ENCODE peak calls at places on chromosomes 7 and 10, in six cellular contexts. One of them, this sample, is unnamed.
A peak's percentile ranks its signal among the peaks of the same experiment; 100 is the strongest.

GRCh38 chr7:38839846-38840245 is 69.1 kb downstream of the VPS41 start:
- DNase-seq in left lung: no peak
- DNase-seq in A549: no peak
- DNase-seq in tibial artery: no peak
- DNase-seq in colonic mucosa: no peak
- DNase-seq in HepG2: no peak
- DNase-seq in this sample: no peak

GRCh38 chr7:128453836-128454804 is 1.6 kb upstream of the HILPDA start:
- DNase-seq in HepG2: no peak
- DNase-seq in A549: no peak
- DNase-seq in colonic mucosa: peak; percentile 51
- DNase-seq in left lung: peak; percentile 81
- DNase-seq in tibial artery: peak; percentile 93
- DNase-seq in this sample: peak; percentile 51

GRCh38 chr7:150716368-150716767 is at the start of gene GIMAP1:
- DNase-seq in HepG2: no peak
- DNase-seq in left lung: peak; percentile 60
- DNase-seq in tibial artery: no peak
- DNase-seq in A549: no peak
- DNase-seq in colonic mucosa: no peak
- DNase-seq in this sample: no peak

GRCh38 chr7:40717242-40717641 is 582.4 kb downstream of the SUGCT start:
- DNase-seq in HepG2: peak; percentile 25
- DNase-seq in A549: peak; percentile 85
- DNase-seq in left lung: no peak
- DNase-seq in tibial artery: peak; percentile 93
- DNase-seq in colonic mucosa: peak; percentile 39
- DNase-seq in this sample: peak; percentile 90

GRCh38 chr7:34207810-34208209 is 302.5 kb downstream of the BMPER start:
- DNase-seq in colonic mucosa: no peak
- DNase-seq in left lung: no peak
- DNase-seq in tibial artery: no peak
- DNase-seq in A549: no peak
- DNase-seq in HepG2: no peak
- DNase-seq in this sample: no peak

GRCh38 chr7:102395620-102395957 is 574 bp upstream of the PRKRIP1 start:
- DNase-seq in left lung: no peak
- DNase-seq in tibial artery: no peak
- DNase-seq in A549: no peak
- DNase-seq in colonic mucosa: no peak
- DNase-seq in HepG2: no peak
- DNase-seq in this sample: no peak

GRCh38 chr10:944034-944831 is 12.7 kb upstream of the LARP4B start:
- DNase-seq in A549: no peak
- DNase-seq in colonic mucosa: no peak
- DNase-seq in left lung: peak; percentile 85
- DNase-seq in tibial artery: peak; percentile 82
- DNase-seq in HepG2: no peak
- DNase-seq in this sample: no peak

GRCh38 chr7:23106801-23107713 is 1.5 kb downstream of the KLHL7 start:
- DNase-seq in colonic mucosa: no peak
- DNase-seq in HepG2: no peak
- DNase-seq in A549: no peak
- DNase-seq in tibial artery: no peak
- DNase-seq in left lung: no peak
- DNase-seq in this sample: no peak

GRCh38 chr7:152590481-152590880 is 85.5 kb downstream of the XRCC2 start:
- DNase-seq in A549: no peak
- DNase-seq in HepG2: no peak
- DNase-seq in tibial artery: no peak
- DNase-seq in left lung: no peak
- DNase-seq in colonic mucosa: no peak
- DNase-seq in this sample: no peak

GRCh38 chr10:88828310-88828709 is 23.3 kb downstream of the ANKRD22 start:
- DNase-seq in left lung: no peak
- DNase-seq in colonic mucosa: no peak
- DNase-seq in A549: no peak
- DNase-seq in HepG2: no peak
- DNase-seq in tibial artery: no peak
- DNase-seq in this sample: no peak

GRCh38 chr10:44234471-44234850 is 150.4 kb downstream of the CXCL12 start:
- DNase-seq in HepG2: no peak
- DNase-seq in left lung: no peak
- DNase-seq in A549: no peak
- DNase-seq in tibial artery: no peak
- DNase-seq in colonic mucosa: no peak
- DNase-seq in this sample: no peak

GRCh38 chr10:26407406-26407969 is 30.7 kb upstream of the APBB1IP start:
- DNase-seq in HepG2: peak; percentile 29
- DNase-seq in A549: peak; percentile 94
- DNase-seq in colonic mucosa: no peak
- DNase-seq in tibial artery: no peak
- DNase-seq in left lung: peak; percentile 53
- DNase-seq in this sample: peak; percentile 57

GRCh38 chr7:47293884-47294568 is 287.9 kb downstream of the TNS3 start:
- DNase-seq in HepG2: no peak
- DNase-seq in A549: no peak
- DNase-seq in tibial artery: no peak
- DNase-seq in left lung: no peak
- DNase-seq in colonic mucosa: peak; percentile 33
- DNase-seq in this sample: no peak

GRCh38 chr10:30857803-30858202 is 173.9 kb downstream of the ZNF438 start:
- DNase-seq in A549: no peak
- DNase-seq in tibial artery: peak; percentile 87
- DNase-seq in left lung: no peak
- DNase-seq in colonic mucosa: peak; percentile 40
- DNase-seq in HepG2: no peak
- DNase-seq in this sample: no peak

GRCh38 chr7:151607464-151607867 is 87.8 kb upstream of the RHEB start:
- DNase-seq in HepG2: peak; percentile 27
- DNase-seq in A549: no peak
- DNase-seq in tibial artery: no peak
- DNase-seq in left lung: no peak
- DNase-seq in colonic mucosa: no peak
- DNase-seq in this sample: no peak

GRCh38 chr7:2525931-2526630 is 6.5 kb downstream of the LFNG start:
- DNase-seq in A549: peak; percentile 53
- DNase-seq in HepG2: no peak
- DNase-seq in left lung: no peak
- DNase-seq in colonic mucosa: peak; percentile 46
- DNase-seq in tibial artery: no peak
- DNase-seq in this sample: no peak

GRCh38 chr7:147547252-147547897 is 1043.2 kb upstream of the C7orf33 start:
- DNase-seq in A549: peak; percentile 28
- DNase-seq in HepG2: peak; percentile 10
- DNase-seq in tibial artery: no peak
- DNase-seq in left lung: peak; percentile 33
- DNase-seq in colonic mucosa: peak; percentile 22
- DNase-seq in this sample: peak; percentile 37

GRCh38 chr10:80485410-80486135 is 31.5 kb downstream of the TSPAN14 start:
- DNase-seq in HepG2: no peak
- DNase-seq in tibial artery: peak; percentile 25
- DNase-seq in colonic mucosa: no peak
- DNase-seq in left lung: no peak
- DNase-seq in A549: no peak
- DNase-seq in this sample: no peak

GRCh38 chr10:59752278-59752940 is 846 bp downstream of the MRLN start:
- DNase-seq in colonic mucosa: no peak
- DNase-seq in A549: no peak
- DNase-seq in tibial artery: no peak
- DNase-seq in HepG2: no peak
- DNase-seq in left lung: no peak
- DNase-seq in this sample: no peak

GRCh38 chr7:37092548-37092947 is 356.1 kb downstream of the ELMO1 start:
- DNase-seq in left lung: no peak
- DNase-seq in HepG2: no peak
- DNase-seq in tibial artery: no peak
- DNase-seq in A549: no peak
- DNase-seq in colonic mucosa: no peak
- DNase-seq in this sample: no peak

GRCh38 chr10:51176976-51177690 is 102.8 kb downstream of the PRKG1 start:
- DNase-seq in colonic mucosa: no peak
- DNase-seq in HepG2: no peak
- DNase-seq in tibial artery: no peak
- DNase-seq in A549: no peak
- DNase-seq in left lung: no peak
- DNase-seq in this sample: no peak

GRCh38 chr7:139730746-139731612 is 46.8 kb downstream of the HIPK2 start:
- DNase-seq in left lung: peak; percentile 54
- DNase-seq in tibial artery: peak; percentile 82
- DNase-seq in HepG2: no peak
- DNase-seq in colonic mucosa: no peak
- DNase-seq in A549: no peak
- DNase-seq in this sample: no peak

DNA sequence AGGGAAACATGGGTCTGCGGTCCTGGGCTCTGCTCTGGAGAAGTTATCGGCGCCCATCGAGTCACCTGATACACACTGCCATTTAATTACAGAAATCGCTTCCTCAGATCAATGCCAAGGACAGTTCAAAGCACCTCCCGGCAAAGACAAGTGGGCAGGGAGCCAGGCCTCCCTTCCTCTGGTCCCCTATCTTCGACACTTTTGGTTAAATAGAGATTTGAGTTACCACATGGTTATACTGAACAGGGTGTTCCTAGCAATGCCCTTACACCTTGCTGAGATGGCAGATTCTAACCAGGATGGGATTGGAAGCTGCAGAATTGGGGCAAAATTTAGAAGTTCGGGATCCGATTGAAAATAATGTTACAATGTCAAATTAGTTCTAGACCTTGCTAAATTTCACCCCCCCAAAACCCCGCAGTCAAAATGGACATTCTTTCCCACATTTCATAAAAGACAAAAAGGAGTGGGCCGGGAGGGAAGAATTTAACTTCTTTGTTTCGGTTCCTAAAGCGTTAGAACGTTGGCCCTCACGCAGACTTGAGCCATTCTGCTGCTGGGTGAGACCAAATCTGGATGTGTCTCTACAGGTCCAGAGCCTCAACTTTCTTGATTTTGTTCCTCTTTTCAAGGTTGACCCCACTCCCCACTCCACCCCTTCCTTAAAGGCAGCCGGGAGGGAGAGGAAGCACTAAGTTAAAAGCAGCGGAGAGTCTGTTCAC is 2.2 kb upstream of the DLX5 start:
- DNase-seq in colonic mucosa: no peak
- DNase-seq in A549: no peak
- DNase-seq in HepG2: no peak
- DNase-seq in tibial artery: no peak
- DNase-seq in left lung: no peak
- DNase-seq in this sample: no peak
- H3K4me3 ChIP-seq in colonic mucosa: no peak overlapping the region
- H3K4me3 ChIP-seq in A549: no peak overlapping the region
- H3K4me3 ChIP-seq in HepG2: peak overlapping the region; percentile 68
- H3K4me3 ChIP-seq in tibial artery: peak overlapping the region; percentile 29
- H3K4me3 ChIP-seq in left lung: no peak overlapping the region
- H3K4me3 ChIP-seq in this sample: no peak overlapping the region

GRCh38 chr7:24617957-24618616 is 44.8 kb downstream of the PALS2 start:
- DNase-seq in colonic mucosa: no peak
- DNase-seq in A549: no peak
- DNase-seq in left lung: no peak
- DNase-seq in tibial artery: no peak
- DNase-seq in HepG2: no peak
- DNase-seq in this sample: no peak
- H3K9me3 ChIP-seq in colonic mucosa: no peaks in the 10 kb centered on the region
- H3K9me3 ChIP-seq in A549: peaks cover 11% of the 10 kb centered on the region
- H3K9me3 ChIP-seq in left lung: peaks cover 9% of the 10 kb centered on the region
- H3K9me3 ChIP-seq in tibial artery: peaks cover 15% of the 10 kb centered on the region
- H3K9me3 ChIP-seq in HepG2: peaks cover 4% of the 10 kb centered on the region
- H3K9me3 ChIP-seq in this sample: peaks cover 8% of the 10 kb centered on the region

GRCh38 chr10:4267084-4267774 is 482.2 kb upstream of the KLF6 start:
- DNase-seq in HepG2: no peak
- DNase-seq in left lung: no peak
- DNase-seq in tibial artery: no peak
- DNase-seq in colonic mucosa: no peak
- DNase-seq in A549: peak; percentile 23
- DNase-seq in this sample: no peak
- TF ChIP-seq CTCF in HepG2: peak; percentile 29
- TF ChIP-seq CTCF in left lung: no peak
- TF ChIP-seq CTCF in tibial artery: no peak
- TF ChIP-seq CTCF in colonic mucosa: no peak
- TF ChIP-seq CTCF in A549: peak; percentile 36
- TF ChIP-seq CTCF in this sample: peak; percentile 35

DNA sequence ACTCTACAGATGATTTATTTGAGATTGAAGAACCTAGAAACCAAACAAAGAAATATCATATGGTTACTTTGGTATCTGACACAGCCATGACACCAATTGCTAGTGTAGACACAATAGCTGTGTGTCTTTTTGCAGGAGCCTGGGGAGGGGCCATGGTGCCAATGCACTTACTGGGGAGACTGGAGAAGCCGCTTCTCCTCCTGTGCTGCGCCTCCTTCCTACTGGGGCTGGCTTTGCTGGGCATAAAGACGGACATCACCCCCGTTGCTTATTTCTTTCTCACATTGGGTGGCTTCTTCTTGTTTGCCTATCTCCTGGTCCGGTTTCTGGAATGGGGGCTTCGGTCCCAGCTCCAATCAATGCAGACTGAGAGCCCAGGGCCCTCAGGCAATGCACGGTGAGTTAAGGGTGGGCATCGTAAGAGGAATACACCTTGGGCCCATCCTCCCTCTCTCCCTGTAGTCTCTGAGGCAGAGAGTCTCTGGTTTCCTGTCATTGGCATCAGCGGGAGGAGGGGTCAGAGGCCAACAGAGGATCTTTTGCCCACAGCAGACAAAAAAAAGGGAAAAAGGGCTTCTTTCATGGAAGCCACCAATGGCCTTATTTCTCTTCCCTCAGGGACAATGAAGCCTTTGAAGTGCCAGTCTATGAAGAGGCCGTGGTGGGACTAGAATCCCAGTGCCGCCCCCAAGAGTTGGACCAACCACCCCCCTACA is 1.2 kb downstream of the TMEM139 start:
- DNase-seq in HepG2: no peak
- DNase-seq in tibial artery: no peak
- DNase-seq in left lung: no peak
- DNase-seq in colonic mucosa: no peak
- DNase-seq in A549: no peak
- DNase-seq in this sample: no peak
- H3K4me3 ChIP-seq in HepG2: no peak overlapping the region
- H3K4me3 ChIP-seq in tibial artery: no peak overlapping the region
- H3K4me3 ChIP-seq in left lung: peak overlapping the region; percentile 22
- H3K4me3 ChIP-seq in colonic mucosa: peak overlapping the region; percentile 5
- H3K4me3 ChIP-seq in A549: no peak overlapping the region
- H3K4me3 ChIP-seq in this sample: peak overlapping the region; percentile 42

GRCh38 chr10:96172666-96173065 is 42.6 kb downstream of the ZNF518A start:
- DNase-seq in colonic mucosa: no peak
- DNase-seq in HepG2: no peak
- DNase-seq in tibial artery: no peak
- DNase-seq in left lung: no peak
- DNase-seq in A549: no peak
- DNase-seq in this sample: no peak
- H3K9me3 ChIP-seq in colonic mucosa: no peaks in the 10 kb centered on the region
- H3K9me3 ChIP-seq in HepG2: peaks cover 18% of the 10 kb centered on the region
- H3K9me3 ChIP-seq in tibial artery: peaks cover 70% of the 10 kb centered on the region
- H3K9me3 ChIP-seq in left lung: peaks cover 60% of the 10 kb centered on the region
- H3K9me3 ChIP-seq in A549: peaks cover 40% of the 10 kb centered on the region
- H3K9me3 ChIP-seq in this sample: peaks cover 25% of the 10 kb centered on the region